ENCODE peak calls at places on chromosome 18, in nine cellular contexts. One of them, this sample, is unnamed. For H3K27me3, the result is how much of the 10 kb centered on the place peaks cover.

GRCh38 chr18:27605107-27605834 is 420.2 kb upstream of the CHST9 start:
- DNase-seq in fibroblast of lung: peak
- DNase-seq in heart right ventricle: no peak
- DNase-seq in uterus: peak
- DNase-seq in dorsolateral prefrontal cortex: peak
- DNase-seq in brain microvascular endothelial cell: peak
- DNase-seq in right atrium auricular region: peak
- DNase-seq in CD8-positive, alpha-beta T cell: no peak
- DNase-seq in left lung: no peak
- DNase-seq in this sample: peak

GRCh38 chr18:35138773-35139172 is 97.6 kb downstream of the MAPRE2 start:
- DNase-seq in fibroblast of lung: no peak
- DNase-seq in heart right ventricle: no peak
- DNase-seq in uterus: no peak
- DNase-seq in dorsolateral prefrontal cortex: no peak
- DNase-seq in brain microvascular endothelial cell: no peak
- DNase-seq in right atrium auricular region: no peak
- DNase-seq in CD8-positive, alpha-beta T cell: no peak
- DNase-seq in left lung: no peak
- DNase-seq in this sample: no peak

GRCh38 chr18:52813637-52814416 is 473.8 kb downstream of the DCC start:
- DNase-seq in fibroblast of lung: no peak
- DNase-seq in heart right ventricle: no peak
- DNase-seq in uterus: no peak
- DNase-seq in dorsolateral prefrontal cortex: no peak
- DNase-seq in brain microvascular endothelial cell: no peak
- DNase-seq in right atrium auricular region: no peak
- DNase-seq in CD8-positive, alpha-beta T cell: no peak
- DNase-seq in left lung: no peak
- DNase-seq in this sample: no peak

GRCh38 chr18:28723506-28723905 is 546.6 kb upstream of the CDH2 start:
- DNase-seq in fibroblast of lung: no peak
- DNase-seq in heart right ventricle: no peak
- DNase-seq in uterus: no peak
- DNase-seq in dorsolateral prefrontal cortex: no peak
- DNase-seq in brain microvascular endothelial cell: no peak
- DNase-seq in right atrium auricular region: no peak
- DNase-seq in CD8-positive, alpha-beta T cell: no peak
- DNase-seq in left lung: no peak
- DNase-seq in this sample: no peak

GRCh38 chr18:2821695-2822094 is 25.1 kb upstream of the EMILIN2 start:
- DNase-seq in fibroblast of lung: no peak
- DNase-seq in heart right ventricle: no peak
- DNase-seq in uterus: no peak
- DNase-seq in dorsolateral prefrontal cortex: no peak
- DNase-seq in brain microvascular endothelial cell: no peak
- DNase-seq in right atrium auricular region: no peak
- DNase-seq in CD8-positive, alpha-beta T cell: no peak
- DNase-seq in left lung: no peak
- DNase-seq in this sample: no peak

GRCh38 chr18:21605218-21605617 is 4.7 kb upstream of the ESCO1 start:
- DNase-seq in fibroblast of lung: no peak
- DNase-seq in heart right ventricle: no peak
- DNase-seq in uterus: no peak
- DNase-seq in dorsolateral prefrontal cortex: no peak
- DNase-seq in brain microvascular endothelial cell: no peak
- DNase-seq in right atrium auricular region: no peak
- DNase-seq in CD8-positive, alpha-beta T cell: no peak
- DNase-seq in left lung: no peak
- DNase-seq in this sample: no peak

GRCh38 chr18:75581336-75582121 is 154.0 kb upstream of the SMIM21 start:
- DNase-seq in fibroblast of lung: no peak
- DNase-seq in heart right ventricle: no peak
- DNase-seq in uterus: no peak
- DNase-seq in dorsolateral prefrontal cortex: no peak
- DNase-seq in brain microvascular endothelial cell: no peak
- DNase-seq in right atrium auricular region: no peak
- DNase-seq in CD8-positive, alpha-beta T cell: no peak
- DNase-seq in left lung: no peak
- DNase-seq in this sample: peak

GRCh38 chr18:33849731-33850130 is 271.7 kb downstream of the ASXL3 start:
- DNase-seq in fibroblast of lung: no peak
- DNase-seq in heart right ventricle: no peak
- DNase-seq in uterus: no peak
- DNase-seq in dorsolateral prefrontal cortex: no peak
- DNase-seq in brain microvascular endothelial cell: no peak
- DNase-seq in right atrium auricular region: no peak
- DNase-seq in CD8-positive, alpha-beta T cell: no peak
- DNase-seq in left lung: no peak
- DNase-seq in this sample: no peak

GRCh38 chr18:3062798-3063563 is 50.0 kb upstream of the LPIN2 start:
- DNase-seq in fibroblast of lung: peak
- DNase-seq in heart right ventricle: peak
- DNase-seq in uterus: peak
- DNase-seq in dorsolateral prefrontal cortex: peak
- DNase-seq in brain microvascular endothelial cell: no peak
- DNase-seq in right atrium auricular region: peak
- DNase-seq in CD8-positive, alpha-beta T cell: peak
- DNase-seq in left lung: peak
- DNase-seq in this sample: no peak

DNA sequence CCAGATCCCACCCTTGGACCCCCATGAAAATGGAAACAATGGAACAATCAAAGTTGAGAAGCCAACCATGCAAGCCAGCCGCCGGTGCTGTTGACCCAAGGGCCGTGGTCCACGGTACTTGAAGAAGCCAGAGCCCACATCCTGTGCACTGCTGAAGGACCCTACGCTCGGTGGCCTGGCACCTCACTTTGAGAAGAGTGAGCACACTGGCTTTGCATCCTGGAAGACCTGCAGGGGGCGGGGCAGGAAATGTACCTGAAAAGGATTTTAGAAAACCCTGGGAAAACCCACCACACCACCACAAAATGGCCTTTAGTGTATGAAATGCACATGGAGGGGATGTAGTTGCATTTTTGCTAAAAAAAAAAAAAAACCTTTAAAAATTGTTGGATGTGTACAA is 26.5 kb upstream of the TXNDC2 start:
- DNase-seq in fibroblast of lung: no peak
- DNase-seq in heart right ventricle: no peak
- DNase-seq in uterus: no peak
- DNase-seq in dorsolateral prefrontal cortex: no peak
- DNase-seq in brain microvascular endothelial cell: no peak
- DNase-seq in right atrium auricular region: peak
- DNase-seq in CD8-positive, alpha-beta T cell: no peak
- DNase-seq in left lung: no peak
- DNase-seq in this sample: no peak
- TF ChIP-seq CTCF in fibroblast of lung: no peak
- TF ChIP-seq CTCF in heart right ventricle: no peak
- TF ChIP-seq CTCF in uterus: no peak
- TF ChIP-seq CTCF in dorsolateral prefrontal cortex: no peak
- TF ChIP-seq CTCF in brain microvascular endothelial cell: no peak
- TF ChIP-seq CTCF in right atrium auricular region: no peak
- TF ChIP-seq CTCF in CD8-positive, alpha-beta T cell: no peak
- TF ChIP-seq CTCF in left lung: no peak
- TF ChIP-seq CTCF in this sample: no peak

GRCh38 chr18:79010802-79011201 is 31.2 kb downstream of the SALL3 start:
- DNase-seq in fibroblast of lung: no peak
- DNase-seq in heart right ventricle: no peak
- DNase-seq in uterus: no peak
- DNase-seq in dorsolateral prefrontal cortex: no peak
- DNase-seq in brain microvascular endothelial cell: no peak
- DNase-seq in right atrium auricular region: no peak
- DNase-seq in CD8-positive, alpha-beta T cell: no peak
- DNase-seq in left lung: no peak
- DNase-seq in this sample: no peak
- H3K27me3 ChIP-seq in fibroblast of lung: under half
- H3K27me3 ChIP-seq in heart right ventricle: under half
- H3K27me3 ChIP-seq in uterus: under half
- H3K27me3 ChIP-seq in dorsolateral prefrontal cortex: under half
- H3K27me3 ChIP-seq in brain microvascular endothelial cell: under half
- H3K27me3 ChIP-seq in right atrium auricular region: under half
- H3K27me3 ChIP-seq in CD8-positive, alpha-beta T cell: under half
- H3K27me3 ChIP-seq in left lung: half or more
- H3K27me3 ChIP-seq in this sample: under half

GRCh38 chr18:62990653-62991052 is 275.3 kb downstream of the PHLPP1 start:
- DNase-seq in fibroblast of lung: no peak
- DNase-seq in heart right ventricle: no peak
- DNase-seq in uterus: no peak
- DNase-seq in dorsolateral prefrontal cortex: no peak
- DNase-seq in brain microvascular endothelial cell: no peak
- DNase-seq in right atrium auricular region: no peak
- DNase-seq in CD8-positive, alpha-beta T cell: no peak
- DNase-seq in left lung: no peak
- DNase-seq in this sample: no peak

GRCh38 chr18:62992877-62993365 is 277.6 kb downstream of the PHLPP1 start:
- DNase-seq in fibroblast of lung: no peak
- DNase-seq in heart right ventricle: no peak
- DNase-seq in uterus: no peak
- DNase-seq in dorsolateral prefrontal cortex: no peak
- DNase-seq in brain microvascular endothelial cell: no peak
- DNase-seq in right atrium auricular region: no peak
- DNase-seq in CD8-positive, alpha-beta T cell: no peak
- DNase-seq in left lung: no peak
- DNase-seq in this sample: no peak

GRCh38 chr18:62991389-62991788 is 276.0 kb downstream of the PHLPP1 start:
- DNase-seq in fibroblast of lung: no peak
- DNase-seq in heart right ventricle: no peak
- DNase-seq in uterus: no peak
- DNase-seq in dorsolateral prefrontal cortex: no peak
- DNase-seq in brain microvascular endothelial cell: no peak
- DNase-seq in right atrium auricular region: no peak
- DNase-seq in CD8-positive, alpha-beta T cell: no peak
- DNase-seq in left lung: no peak
- DNase-seq in this sample: no peak

GRCh38 chr18:62989195-62989594 is 273.9 kb downstream of the PHLPP1 start:
- DNase-seq in fibroblast of lung: no peak
- DNase-seq in heart right ventricle: no peak
- DNase-seq in uterus: no peak
- DNase-seq in dorsolateral prefrontal cortex: no peak
- DNase-seq in brain microvascular endothelial cell: no peak
- DNase-seq in right atrium auricular region: no peak
- DNase-seq in CD8-positive, alpha-beta T cell: no peak
- DNase-seq in left lung: no peak
- DNase-seq in this sample: no peak

GRCh38 chr18:62991959-62992358 is 276.6 kb downstream of the PHLPP1 start:
- DNase-seq in fibroblast of lung: no peak
- DNase-seq in heart right ventricle: no peak
- DNase-seq in uterus: no peak
- DNase-seq in dorsolateral prefrontal cortex: no peak
- DNase-seq in brain microvascular endothelial cell: no peak
- DNase-seq in right atrium auricular region: no peak
- DNase-seq in CD8-positive, alpha-beta T cell: no peak
- DNase-seq in left lung: no peak
- DNase-seq in this sample: no peak
- TF ChIP-seq CTCF in fibroblast of lung: no peak
- TF ChIP-seq CTCF in heart right ventricle: no peak
- TF ChIP-seq CTCF in uterus: no peak
- TF ChIP-seq CTCF in dorsolateral prefrontal cortex: no peak
- TF ChIP-seq CTCF in brain microvascular endothelial cell: no peak
- TF ChIP-seq CTCF in right atrium auricular region: no peak
- TF ChIP-seq CTCF in CD8-positive, alpha-beta T cell: no peak
- TF ChIP-seq CTCF in left lung: no peak
- TF ChIP-seq CTCF in this sample: no peak

GRCh38 chr18:59380706-59381105 is 21.6 kb upstream of the LMAN1 start:
- DNase-seq in fibroblast of lung: no peak
- DNase-seq in heart right ventricle: no peak
- DNase-seq in uterus: no peak
- DNase-seq in dorsolateral prefrontal cortex: no peak
- DNase-seq in brain microvascular endothelial cell: no peak
- DNase-seq in right atrium auricular region: no peak
- DNase-seq in CD8-positive, alpha-beta T cell: no peak
- DNase-seq in left lung: no peak
- DNase-seq in this sample: no peak
- H3K27me3 ChIP-seq in fibroblast of lung: under half
- H3K27me3 ChIP-seq in heart right ventricle: under half
- H3K27me3 ChIP-seq in uterus: under half
- H3K27me3 ChIP-seq in dorsolateral prefrontal cortex: under half
- H3K27me3 ChIP-seq in brain microvascular endothelial cell: under half
- H3K27me3 ChIP-seq in right atrium auricular region: under half
- H3K27me3 ChIP-seq in CD8-positive, alpha-beta T cell: under half
- H3K27me3 ChIP-seq in left lung: under half
- H3K27me3 ChIP-seq in this sample: under half

GRCh38 chr18:8549254-8549653 is 60.0 kb upstream of the RAB12 start:
- DNase-seq in fibroblast of lung: no peak
- DNase-seq in heart right ventricle: no peak
- DNase-seq in uterus: no peak
- DNase-seq in dorsolateral prefrontal cortex: no peak
- DNase-seq in brain microvascular endothelial cell: no peak
- DNase-seq in right atrium auricular region: no peak
- DNase-seq in CD8-positive, alpha-beta T cell: no peak
- DNase-seq in left lung: no peak
- DNase-seq in this sample: no peak

GRCh38 chr18:8554354-8554753 is 54.9 kb upstream of the RAB12 start:
- DNase-seq in fibroblast of lung: no peak
- DNase-seq in heart right ventricle: no peak
- DNase-seq in uterus: no peak
- DNase-seq in dorsolateral prefrontal cortex: no peak
- DNase-seq in brain microvascular endothelial cell: no peak
- DNase-seq in right atrium auricular region: no peak
- DNase-seq in CD8-positive, alpha-beta T cell: no peak
- DNase-seq in left lung: no peak
- DNase-seq in this sample: no peak

GRCh38 chr18:8552151-8552550 is 57.1 kb upstream of the RAB12 start:
- DNase-seq in fibroblast of lung: no peak
- DNase-seq in heart right ventricle: no peak
- DNase-seq in uterus: no peak
- DNase-seq in dorsolateral prefrontal cortex: no peak
- DNase-seq in brain microvascular endothelial cell: no peak
- DNase-seq in right atrium auricular region: no peak
- DNase-seq in CD8-positive, alpha-beta T cell: no peak
- DNase-seq in left lung: no peak
- DNase-seq in this sample: no peak

GRCh38 chr18:8556424-8556823 is 52.8 kb upstream of the RAB12 start:
- DNase-seq in fibroblast of lung: no peak
- DNase-seq in heart right ventricle: no peak
- DNase-seq in uterus: no peak
- DNase-seq in dorsolateral prefrontal cortex: no peak
- DNase-seq in brain microvascular endothelial cell: no peak
- DNase-seq in right atrium auricular region: no peak
- DNase-seq in CD8-positive, alpha-beta T cell: no peak
- DNase-seq in left lung: no peak
- DNase-seq in this sample: no peak

DNA sequence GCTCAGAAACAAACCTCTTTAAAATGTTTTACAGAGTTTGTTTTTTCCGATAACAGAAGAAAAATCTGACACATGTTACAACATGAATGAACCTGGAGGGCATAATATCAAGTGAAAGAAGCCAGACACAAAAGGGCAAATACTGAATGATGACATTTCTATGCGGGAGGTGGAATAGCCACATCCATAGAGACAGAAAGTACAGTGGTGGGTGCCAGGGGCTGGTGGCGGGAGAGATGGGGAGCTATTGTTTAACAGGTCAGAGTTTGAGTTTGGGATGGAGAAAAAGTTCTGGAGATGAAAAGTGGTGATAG is 55.7 kb upstream of the RAB12 start:
- DNase-seq in fibroblast of lung: no peak
- DNase-seq in heart right ventricle: no peak
- DNase-seq in uterus: no peak
- DNase-seq in dorsolateral prefrontal cortex: no peak
- DNase-seq in brain microvascular endothelial cell: no peak
- DNase-seq in right atrium auricular region: no peak
- DNase-seq in CD8-positive, alpha-beta T cell: no peak
- DNase-seq in left lung: no peak
- DNase-seq in this sample: no peak
- TF ChIP-seq CTCF in fibroblast of lung: no peak
- TF ChIP-seq CTCF in heart right ventricle: no peak
- TF ChIP-seq CTCF in uterus: no peak
- TF ChIP-seq CTCF in dorsolateral prefrontal cortex: no peak
- TF ChIP-seq CTCF in brain microvascular endothelial cell: no peak
- TF ChIP-seq CTCF in right atrium auricular region: no peak
- TF ChIP-seq CTCF in CD8-positive, alpha-beta T cell: no peak
- TF ChIP-seq CTCF in left lung: no peak
- TF ChIP-seq CTCF in this sample: no peak

GRCh38 chr18:911025-911424 is 6.4 kb downstream of the ADCYAP1 start:
- DNase-seq in fibroblast of lung: no peak
- DNase-seq in heart right ventricle: no peak
- DNase-seq in uterus: no peak
- DNase-seq in dorsolateral prefrontal cortex: no peak
- DNase-seq in brain microvascular endothelial cell: no peak
- DNase-seq in right atrium auricular region: no peak
- DNase-seq in CD8-positive, alpha-beta T cell: no peak
- DNase-seq in left lung: no peak
- DNase-seq in this sample: no peak
- H3K27me3 ChIP-seq in fibroblast of lung: under half
- H3K27me3 ChIP-seq in heart right ventricle: half or more
- H3K27me3 ChIP-seq in uterus: under half
- H3K27me3 ChIP-seq in dorsolateral prefrontal cortex: under half
- H3K27me3 ChIP-seq in brain microvascular endothelial cell: under half
- H3K27me3 ChIP-seq in right atrium auricular region: under half
- H3K27me3 ChIP-seq in CD8-positive, alpha-beta T cell: under half
- H3K27me3 ChIP-seq in left lung: half or more
- H3K27me3 ChIP-seq in this sample: under half